ENCODE peak calls at places on chromosomes 2 and 18, in eight cellular contexts. K, S, Y, B, U, M, J and E are unnamed samples. For H3K36me3, the result is how much of the 10 kb centered on the place peaks cover.

GRCh38 chr18:76410660-76411417 is 84.2 kb downstream of the ZNF516 start:
- DNase-seq in Y (no peak), M (no peak), B (no peak), J (no peak), S (no peak), U (no peak), K (no peak), E (no peak)

GRCh38 chr2:200655918-200656580 is 70.2 kb downstream of the AOX1 start:
- DNase-seq in M (no peak), B (no peak), J (no peak), U (no peak), K (no peak), S (no peak), Y (no peak), E (no peak)

GRCh38 chr2:61014805-61015204 is 2.7 kb upstream of the PEX13 start:
- DNase-seq in J (no peak), Y (no peak), K (no peak), M (no peak), B (no peak), S (no peak), U (no peak), E (no peak)

GRCh38 chr2:52934354-52934898 is 833.2 kb upstream of the CHAC2 start:
- DNase-seq in B (no peak), S (no peak), Y (no peak), M (peak), U (peak), K (no peak), J (no peak), E (peak)

GRCh38 chr2:289362-290089 is 1.6 kb upstream of the ALKAL2 start:
- DNase-seq in U (no peak), B (peak), K (peak), Y (no peak), M (peak), J (no peak), S (no peak), E (no peak)

GRCh38 chr2:205964111-205964761 is 121.7 kb downstream of the INO80D start:
- DNase-seq in J (no peak), U (no peak), Y (no peak), K (no peak), B (no peak), S (no peak), M (no peak), E (no peak)

GRCh38 chr2:178863856-178864620 is 56.8 kb upstream of the TTN start:
- DNase-seq in Y (no peak), S (no peak), K (peak), J (peak), M (peak), U (no peak), B (no peak), E (no peak)

GRCh38 chr2:132416080-132416911 is at the start of gene GPR39:
- DNase-seq in K (peak), M (peak), J (peak), Y (peak), S (peak), B (peak), U (peak), E (peak)

GRCh38 chr2:58991357-58991756 is 750.2 kb upstream of the FANCL start:
- DNase-seq in B (no peak), K (no peak), J (no peak), M (no peak), U (no peak), S (no peak), Y (no peak), E (no peak)

GRCh38 chr2:60068755-60069154 is 484.7 kb downstream of the BCL11A start:
- DNase-seq in Y (no peak), S (no peak), J (no peak), U (no peak), K (no peak), B (no peak), M (no peak), E (no peak)

GRCh38 chr2:10377052-10377746 is 70.9 kb downstream of the ODC1 start:
- DNase-seq in U (no peak), B (no peak), M (peak), S (no peak), K (no peak), J (no peak), Y (no peak), E (no peak)

GRCh38 chr2:42201228-42201855 is 32.2 kb downstream of the EML4 start:
- DNase-seq in Y (no peak), S (no peak), B (no peak), J (no peak), M (no peak), U (no peak), K (no peak), E (no peak)

GRCh38 chr2:133458280-133458679 is 110.0 kb downstream of the NCKAP5 start:
- DNase-seq in U (no peak), J (no peak), M (no peak), B (no peak), S (no peak), K (no peak), Y (no peak), E (no peak)

GRCh38 chr2:138846216-138846821 is 66.1 kb upstream of the NXPH2 start:
- DNase-seq in S (no peak), B (no peak), J (no peak), Y (no peak), U (peak), K (peak), M (no peak), E (no peak)

GRCh38 chr2:133600231-133600630 is 32.0 kb upstream of the NCKAP5 start:
- DNase-seq in J (no peak), B (no peak), Y (no peak), U (no peak), M (no peak), S (no peak), K (peak), E (no peak)

GRCh38 chr2:239311132-239312040 is 89.4 kb downstream of the HDAC4 start:
- DNase-seq in M (peak), S (peak), J (peak), K (no peak), Y (no peak), U (no peak), B (peak), E (no peak)

DNA sequence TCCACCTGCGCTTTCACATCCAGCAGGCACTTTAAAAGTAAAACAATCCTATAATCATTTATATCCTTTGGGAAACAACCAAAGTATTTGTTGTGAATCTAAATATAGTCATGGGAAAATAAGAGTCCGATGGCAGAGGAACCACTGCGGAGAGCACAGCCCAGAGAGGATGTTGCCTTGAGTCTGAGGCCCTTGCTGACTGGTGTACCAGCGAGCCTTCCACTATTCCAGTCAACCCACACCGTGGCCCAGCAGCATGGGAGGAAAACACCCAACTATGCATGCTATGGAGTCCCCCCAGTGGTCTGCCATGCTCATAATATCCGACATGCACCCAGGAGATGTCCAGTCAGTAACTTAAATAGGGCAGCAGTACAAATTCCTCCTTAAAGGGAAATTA is 21.6 kb downstream of the KANSL3 start:
- DNase-seq in J (no peak), Y (no peak), U (no peak), S (no peak), M (no peak), K (no peak), B (no peak), E (no peak)
- H3K36me3 ChIP-seq in J (under half), Y (under half), U (under half), S (half or more), M (under half), K (under half), B (half or more), E (under half)

GRCh38 chr2:36889782-36890181 is 76.6 kb downstream of the STRN start:
- DNase-seq in S (no peak), K (no peak), M (no peak), U (peak), J (no peak), Y (peak), B (no peak), E (peak)
- H3K4me3 ChIP-seq in S (no peak), K (no peak), M (no peak), U (no peak), J (no peak), Y (no peak), B (no peak), E (no peak)

GRCh38 chr18:9531791-9532410 is 56.6 kb downstream of the RALBP1 start:
- DNase-seq in J (no peak), U (no peak), S (no peak), Y (no peak), B (no peak), K (no peak), M (no peak), E (no peak)
- H3K36me3 ChIP-seq in J (under half), U (under half), S (half or more), Y (under half), B (half or more), K (under half), M (under half), E (under half)

GRCh38 chr2:150484461-150484931 is 3.0 kb downstream of the RND3 start:
- DNase-seq in S (no peak), U (no peak), K (peak), B (no peak), Y (no peak), J (no peak), M (peak), E (no peak)
- H3K4me3 ChIP-seq in S (peak), U (peak), K (peak), B (peak), Y (peak), J (peak), M (no peak), E (peak)

DNA sequence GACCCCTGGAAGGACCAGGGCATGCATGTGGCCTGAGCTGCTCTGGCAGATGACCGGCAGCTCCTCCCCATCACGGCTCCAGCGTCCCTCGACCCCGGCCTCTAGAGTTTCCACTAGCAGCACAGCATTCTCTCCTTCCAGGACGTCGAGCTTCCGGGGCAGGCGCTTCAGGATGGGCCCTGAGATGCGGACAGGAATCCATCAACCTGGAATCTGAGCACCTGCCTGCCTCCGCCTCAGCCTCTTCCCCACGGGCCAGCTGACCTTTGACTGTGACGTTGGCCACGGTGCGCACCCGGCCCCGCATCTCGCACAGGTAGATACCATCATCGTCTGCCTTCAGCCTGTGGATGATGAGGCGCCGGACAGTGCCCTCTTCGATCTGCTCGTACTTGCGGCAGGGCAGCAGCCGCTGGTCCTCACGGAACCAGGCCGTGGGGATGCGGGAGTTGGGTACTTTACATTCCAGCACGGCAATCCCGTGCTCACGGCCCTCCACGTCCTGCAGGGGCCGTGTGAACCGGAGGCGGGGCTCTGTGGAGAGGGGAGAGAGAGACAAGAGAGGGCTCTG is 3.5 kb downstream of the OBSL1 start:
- DNase-seq in U (no peak), M (no peak), Y (no peak), B (no peak), K (no peak), S (no peak), J (no peak), E (no peak)
- H3K36me3 ChIP-seq in U (under half), M (under half), Y (under half), B (under half), K (under half), S (under half), J (under half), E (under half)

GRCh38 chr18:135045-135444 is 23.3 kb upstream of the USP14 start:
- DNase-seq in M (no peak), B (no peak), U (no peak), S (no peak), J (no peak), K (no peak), Y (no peak), E (no peak)

GRCh38 chr18:136433-136832 is 21.9 kb upstream of the USP14 start:
- DNase-seq in S (no peak), J (no peak), K (no peak), U (no peak), Y (no peak), M (no peak), B (no peak), E (no peak)

GRCh38 chr18:140670-141266 is 17.6 kb upstream of the USP14 start:
- DNase-seq in Y (no peak), U (no peak), S (no peak), K (no peak), J (no peak), B (no peak), M (no peak), E (no peak)

DNA sequence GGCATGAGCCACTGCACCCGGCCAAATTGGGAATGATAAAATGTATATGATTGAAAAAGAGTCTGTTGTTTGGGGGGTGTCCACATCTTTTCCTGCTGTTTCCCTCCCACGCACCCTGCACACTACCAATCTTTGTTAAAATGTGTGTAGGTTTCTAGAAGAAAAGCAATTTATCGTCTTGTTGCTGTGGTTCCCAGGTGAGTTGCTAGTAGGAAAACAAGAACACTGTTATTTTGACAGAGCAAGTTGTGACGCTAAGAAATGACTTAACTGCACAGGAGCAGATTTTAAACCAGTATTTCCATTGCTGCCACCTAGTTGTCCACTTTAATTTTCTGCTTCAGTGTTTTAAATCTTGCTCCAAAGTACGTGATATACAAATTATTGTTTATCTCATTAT is 21.0 kb upstream of the USP14 start:
- DNase-seq in B (no peak), J (no peak), M (no peak), S (no peak), Y (no peak), K (no peak), U (no peak), E (no peak)
- H3K4me3 ChIP-seq in B (no peak), J (no peak), M (no peak), S (no peak), Y (no peak), K (no peak), U (no peak), E (no peak)

GRCh38 chr2:162172802-162173201 is 20.8 kb upstream of the GCG start:
- DNase-seq in Y (no peak), U (no peak), J (no peak), S (no peak), B (no peak), K (no peak), M (no peak), E (no peak)
- H3K36me3 ChIP-seq in Y (under half), U (under half), J (under half), S (under half), B (under half), K (under half), M (under half), E (under half)

GRCh38 chr2:231643494-231643888 is 50.8 kb downstream of the TEX44 start:
- DNase-seq in J (no peak), K (no peak), Y (no peak), B (no peak), S (no peak), M (no peak), U (no peak), E (no peak)
- H3K4me3 ChIP-seq in J (no peak), K (no peak), Y (no peak), B (no peak), S (peak), M (no peak), U (peak), E (no peak)